ENCODE peak calls at places on chromosome 21, in ten cellular contexts. One of them, this sample, is unnamed.

GRCh38 chr21:40936771-40937261 is 89.9 kb upstream of the DSCAM start:
- DNase-seq in AG04450: no peak
- DNase-seq in lower lobe of right lung: no peak
- DNase-seq in pancreas: no peak
- DNase-seq in A549: no peak
- DNase-seq in fibroblast of lung: no peak
- DNase-seq in fibroblast of mammary gland: no peak
- DNase-seq in Peyer's patch: no peak
- DNase-seq in body of pancreas: no peak
- DNase-seq in IMR-90: no peak
- DNase-seq in this sample: no peak

GRCh38 chr21:42093991-42094417 is 22.9 kb downstream of the UMODL1 start:
- DNase-seq in AG04450: peak
- DNase-seq in lower lobe of right lung: no peak
- DNase-seq in pancreas: no peak
- DNase-seq in A549: peak
- DNase-seq in fibroblast of lung: peak
- DNase-seq in fibroblast of mammary gland: peak
- DNase-seq in Peyer's patch: no peak
- DNase-seq in body of pancreas: no peak
- DNase-seq in IMR-90: peak
- DNase-seq in this sample: no peak

GRCh38 chr21:39867198-39867650 is at the start of gene PCP4:
- DNase-seq in AG04450: no peak
- DNase-seq in lower lobe of right lung: peak
- DNase-seq in pancreas: peak
- DNase-seq in A549: peak
- DNase-seq in fibroblast of lung: peak
- DNase-seq in fibroblast of mammary gland: peak
- DNase-seq in Peyer's patch: peak
- DNase-seq in body of pancreas: peak
- DNase-seq in IMR-90: no peak
- DNase-seq in this sample: peak

GRCh38 chr21:41745971-41746743 is 20.7 kb downstream of the RIPK4 start:
- DNase-seq in AG04450: no peak
- DNase-seq in lower lobe of right lung: no peak
- DNase-seq in pancreas: no peak
- DNase-seq in A549: no peak
- DNase-seq in fibroblast of lung: no peak
- DNase-seq in fibroblast of mammary gland: no peak
- DNase-seq in Peyer's patch: peak
- DNase-seq in body of pancreas: no peak
- DNase-seq in IMR-90: no peak
- DNase-seq in this sample: no peak

GRCh38 chr21:33543505-33544129 is 779 bp downstream of the SON start:
- DNase-seq in AG04450: no peak
- DNase-seq in lower lobe of right lung: peak
- DNase-seq in pancreas: peak
- DNase-seq in A549: no peak
- DNase-seq in fibroblast of lung: no peak
- DNase-seq in fibroblast of mammary gland: peak
- DNase-seq in Peyer's patch: no peak
- DNase-seq in body of pancreas: peak
- DNase-seq in IMR-90: no peak
- DNase-seq in this sample: peak

GRCh38 chr21:41170442-41170841 is 2.5 kb downstream of the BACE2 start:
- DNase-seq in AG04450: no peak
- DNase-seq in lower lobe of right lung: no peak
- DNase-seq in pancreas: peak
- DNase-seq in A549: peak
- DNase-seq in fibroblast of lung: peak
- DNase-seq in fibroblast of mammary gland: peak
- DNase-seq in Peyer's patch: peak
- DNase-seq in body of pancreas: peak
- DNase-seq in IMR-90: peak
- DNase-seq in this sample: peak

GRCh38 chr21:21731626-21732025 is 733.4 kb downstream of the NCAM2 start:
- DNase-seq in AG04450: no peak
- DNase-seq in lower lobe of right lung: no peak
- DNase-seq in pancreas: no peak
- DNase-seq in A549: no peak
- DNase-seq in fibroblast of lung: no peak
- DNase-seq in fibroblast of mammary gland: no peak
- DNase-seq in Peyer's patch: no peak
- DNase-seq in body of pancreas: no peak
- DNase-seq in IMR-90: no peak
- DNase-seq in this sample: no peak

GRCh38 chr21:21101911-21102310 is 103.7 kb downstream of the NCAM2 start:
- DNase-seq in AG04450: peak
- DNase-seq in lower lobe of right lung: no peak
- DNase-seq in pancreas: no peak
- DNase-seq in A549: no peak
- DNase-seq in fibroblast of lung: peak
- DNase-seq in fibroblast of mammary gland: peak
- DNase-seq in Peyer's patch: no peak
- DNase-seq in body of pancreas: no peak
- DNase-seq in IMR-90: peak
- DNase-seq in this sample: peak

GRCh38 chr21:22679207-22679606 is 1681.0 kb downstream of the NCAM2 start:
- DNase-seq in AG04450: no peak
- DNase-seq in lower lobe of right lung: no peak
- DNase-seq in pancreas: no peak
- DNase-seq in A549: no peak
- DNase-seq in fibroblast of lung: no peak
- DNase-seq in fibroblast of mammary gland: no peak
- DNase-seq in Peyer's patch: no peak
- DNase-seq in body of pancreas: no peak
- DNase-seq in IMR-90: no peak
- DNase-seq in this sample: no peak

GRCh38 chr21:33238565-33239255 is 9.0 kb downstream of the IFNAR2 start:
- DNase-seq in AG04450: no peak
- DNase-seq in lower lobe of right lung: no peak
- DNase-seq in pancreas: no peak
- DNase-seq in A549: no peak
- DNase-seq in fibroblast of lung: no peak
- DNase-seq in fibroblast of mammary gland: no peak
- DNase-seq in Peyer's patch: no peak
- DNase-seq in body of pancreas: no peak
- DNase-seq in IMR-90: no peak
- DNase-seq in this sample: peak

GRCh38 chr21:42061195-42061865 is 9.8 kb upstream of the UMODL1 start:
- DNase-seq in AG04450: no peak
- DNase-seq in lower lobe of right lung: peak
- DNase-seq in pancreas: no peak
- DNase-seq in A549: no peak
- DNase-seq in fibroblast of lung: no peak
- DNase-seq in fibroblast of mammary gland: no peak
- DNase-seq in Peyer's patch: peak
- DNase-seq in body of pancreas: no peak
- DNase-seq in IMR-90: no peak
- DNase-seq in this sample: peak

GRCh38 chr21:15894596-15894995 is 164.8 kb downstream of the USP25 start:
- DNase-seq in AG04450: no peak
- DNase-seq in lower lobe of right lung: no peak
- DNase-seq in pancreas: no peak
- DNase-seq in A549: no peak
- DNase-seq in fibroblast of lung: peak
- DNase-seq in fibroblast of mammary gland: peak
- DNase-seq in Peyer's patch: no peak
- DNase-seq in body of pancreas: no peak
- DNase-seq in IMR-90: peak
- DNase-seq in this sample: no peak
- TF ChIP-seq CTCF in AG04450: peak
- TF ChIP-seq CTCF in lower lobe of right lung: no peak
- TF ChIP-seq CTCF in pancreas: peak
- TF ChIP-seq CTCF in A549: no peak
- TF ChIP-seq CTCF in fibroblast of lung: peak
- TF ChIP-seq CTCF in fibroblast of mammary gland: peak
- TF ChIP-seq CTCF in Peyer's patch: no peak
- TF ChIP-seq CTCF in body of pancreas: no peak
- TF ChIP-seq CTCF in IMR-90: peak
- TF ChIP-seq CTCF in this sample: no peak

GRCh38 chr21:34793471-34793870 is 124.7 kb downstream of the CLIC6 start:
- DNase-seq in AG04450: no peak
- DNase-seq in lower lobe of right lung: no peak
- DNase-seq in pancreas: no peak
- DNase-seq in A549: no peak
- DNase-seq in fibroblast of lung: no peak
- DNase-seq in fibroblast of mammary gland: no peak
- DNase-seq in Peyer's patch: no peak
- DNase-seq in body of pancreas: no peak
- DNase-seq in IMR-90: no peak
- DNase-seq in this sample: no peak

GRCh38 chr21:34796518-34797201 is 127.9 kb downstream of the CLIC6 start:
- DNase-seq in AG04450: no peak
- DNase-seq in lower lobe of right lung: no peak
- DNase-seq in pancreas: no peak
- DNase-seq in A549: no peak
- DNase-seq in fibroblast of lung: no peak
- DNase-seq in fibroblast of mammary gland: no peak
- DNase-seq in Peyer's patch: no peak
- DNase-seq in body of pancreas: no peak
- DNase-seq in IMR-90: no peak
- DNase-seq in this sample: no peak

GRCh38 chr21:34797202-34797527 is 128.4 kb downstream of the CLIC6 start:
- DNase-seq in AG04450: no peak
- DNase-seq in lower lobe of right lung: no peak
- DNase-seq in pancreas: no peak
- DNase-seq in A549: no peak
- DNase-seq in fibroblast of lung: no peak
- DNase-seq in fibroblast of mammary gland: no peak
- DNase-seq in Peyer's patch: no peak
- DNase-seq in body of pancreas: no peak
- DNase-seq in IMR-90: no peak
- DNase-seq in this sample: no peak

GRCh38 chr21:34794686-34795085 is 125.9 kb downstream of the CLIC6 start:
- DNase-seq in AG04450: no peak
- DNase-seq in lower lobe of right lung: no peak
- DNase-seq in pancreas: no peak
- DNase-seq in A549: no peak
- DNase-seq in fibroblast of lung: no peak
- DNase-seq in fibroblast of mammary gland: no peak
- DNase-seq in Peyer's patch: no peak
- DNase-seq in body of pancreas: no peak
- DNase-seq in IMR-90: no peak
- DNase-seq in this sample: no peak

DNA sequence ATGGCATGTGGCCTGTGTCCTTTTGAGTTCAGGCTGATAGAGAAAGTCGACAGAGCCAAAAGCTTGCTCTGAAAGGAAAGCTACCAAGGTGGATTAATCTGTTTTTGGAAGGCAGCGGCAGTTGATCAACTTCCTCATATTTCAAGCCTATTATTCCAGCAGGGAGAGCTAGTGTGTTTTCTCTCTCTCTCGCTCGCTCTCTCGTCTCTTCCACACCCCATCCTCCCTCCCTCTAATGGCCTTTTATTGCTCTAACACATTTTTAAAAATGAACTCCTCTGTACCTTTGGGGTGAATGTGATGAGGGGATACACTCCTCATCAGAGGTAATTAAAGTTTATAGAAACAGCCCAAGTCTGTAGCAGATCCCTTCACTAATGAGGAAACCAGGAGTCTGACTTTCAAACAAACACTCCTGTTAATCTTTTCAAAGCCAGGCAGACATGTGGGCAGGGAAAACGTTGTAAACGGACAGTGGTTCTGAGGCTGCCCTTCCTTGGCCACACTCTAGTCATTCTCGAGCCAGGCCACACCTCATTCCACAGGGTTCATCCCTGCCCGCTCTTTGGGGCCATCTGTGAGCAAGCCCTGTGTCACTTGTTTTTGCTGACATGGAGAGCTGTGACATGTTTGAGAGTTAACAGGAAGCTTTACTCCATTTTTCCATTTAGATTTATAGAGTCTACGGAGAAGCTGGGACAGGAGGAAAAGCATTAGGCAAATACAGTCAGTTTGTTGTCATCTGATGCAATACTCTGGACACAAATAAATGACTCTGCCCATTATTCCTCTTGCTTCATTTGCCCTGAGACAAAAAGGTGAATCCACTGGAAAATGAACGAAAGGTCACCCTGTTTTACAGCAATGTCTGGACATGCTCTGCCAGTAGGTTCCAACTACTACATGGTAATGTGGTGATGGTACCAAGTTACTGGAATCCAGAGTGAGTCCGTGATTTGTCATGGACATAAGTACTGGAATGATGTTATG is 126.7 kb downstream of the CLIC6 start:
- DNase-seq in AG04450: no peak
- DNase-seq in lower lobe of right lung: no peak
- DNase-seq in pancreas: peak
- DNase-seq in A549: peak
- DNase-seq in fibroblast of lung: peak
- DNase-seq in fibroblast of mammary gland: peak
- DNase-seq in Peyer's patch: peak
- DNase-seq in body of pancreas: peak
- DNase-seq in IMR-90: peak
- DNase-seq in this sample: no peak
- TF ChIP-seq CTCF in AG04450: no peak
- TF ChIP-seq CTCF in lower lobe of right lung: no peak
- TF ChIP-seq CTCF in pancreas: no peak
- TF ChIP-seq CTCF in A549: peak
- TF ChIP-seq CTCF in fibroblast of lung: peak
- TF ChIP-seq CTCF in fibroblast of mammary gland: peak
- TF ChIP-seq CTCF in Peyer's patch: no peak
- TF ChIP-seq CTCF in body of pancreas: no peak
- TF ChIP-seq CTCF in IMR-90: peak
- TF ChIP-seq CTCF in this sample: no peak

GRCh38 chr21:26840912-26841311 is 4.3 kb downstream of the ADAMTS1 start:
- DNase-seq in AG04450: no peak
- DNase-seq in lower lobe of right lung: no peak
- DNase-seq in pancreas: no peak
- DNase-seq in A549: no peak
- DNase-seq in fibroblast of lung: peak
- DNase-seq in fibroblast of mammary gland: peak
- DNase-seq in Peyer's patch: no peak
- DNase-seq in body of pancreas: peak
- DNase-seq in IMR-90: peak
- DNase-seq in this sample: no peak
- TF ChIP-seq CTCF in AG04450: no peak
- TF ChIP-seq CTCF in lower lobe of right lung: no peak
- TF ChIP-seq CTCF in pancreas: no peak
- TF ChIP-seq CTCF in A549: no peak
- TF ChIP-seq CTCF in fibroblast of lung: no peak
- TF ChIP-seq CTCF in fibroblast of mammary gland: peak
- TF ChIP-seq CTCF in Peyer's patch: no peak
- TF ChIP-seq CTCF in body of pancreas: no peak
- TF ChIP-seq CTCF in IMR-90: peak
- TF ChIP-seq CTCF in this sample: no peak

GRCh38 chr21:43284700-43285099 is 115.9 kb downstream of the CRYAA start:
- DNase-seq in AG04450: no peak
- DNase-seq in lower lobe of right lung: no peak
- DNase-seq in pancreas: no peak
- DNase-seq in A549: no peak
- DNase-seq in fibroblast of lung: no peak
- DNase-seq in fibroblast of mammary gland: no peak
- DNase-seq in Peyer's patch: no peak
- DNase-seq in body of pancreas: no peak
- DNase-seq in IMR-90: no peak
- DNase-seq in this sample: no peak
- TF ChIP-seq CTCF in AG04450: no peak
- TF ChIP-seq CTCF in lower lobe of right lung: no peak
- TF ChIP-seq CTCF in pancreas: no peak
- TF ChIP-seq CTCF in A549: no peak
- TF ChIP-seq CTCF in fibroblast of lung: no peak
- TF ChIP-seq CTCF in fibroblast of mammary gland: no peak
- TF ChIP-seq CTCF in Peyer's patch: no peak
- TF ChIP-seq CTCF in body of pancreas: no peak
- TF ChIP-seq CTCF in IMR-90: no peak
- TF ChIP-seq CTCF in this sample: no peak

GRCh38 chr21:28193189-28193588 is 799.5 kb downstream of the LTN1 start:
- DNase-seq in AG04450: no peak
- DNase-seq in lower lobe of right lung: no peak
- DNase-seq in pancreas: no peak
- DNase-seq in A549: no peak
- DNase-seq in fibroblast of lung: no peak
- DNase-seq in fibroblast of mammary gland: no peak
- DNase-seq in Peyer's patch: no peak
- DNase-seq in body of pancreas: no peak
- DNase-seq in IMR-90: no peak
- DNase-seq in this sample: no peak
- TF ChIP-seq CTCF in AG04450: peak
- TF ChIP-seq CTCF in lower lobe of right lung: no peak
- TF ChIP-seq CTCF in pancreas: no peak
- TF ChIP-seq CTCF in A549: no peak
- TF ChIP-seq CTCF in fibroblast of lung: no peak
- TF ChIP-seq CTCF in fibroblast of mammary gland: no peak
- TF ChIP-seq CTCF in Peyer's patch: no peak
- TF ChIP-seq CTCF in body of pancreas: no peak
- TF ChIP-seq CTCF in IMR-90: no peak
- TF ChIP-seq CTCF in this sample: no peak

This sample was measured in activated CD8-positive, alpha-beta T cell treated with anti-CD3 and anti-CD28 coated beads for 36 hours.